ENCODE peak calls at places on chromosomes 11 and 22, in five cellular contexts. C, K, R, L and Q are unnamed samples.

GRCh38 chr22:27715078-27715477 is 86.5 kb downstream of the MN1 start:
- DNase-seq in L (no peak), R (no peak), C (no peak), K (no peak), Q (no peak)

GRCh38 chr11:39541945-39542351 is 1917.5 kb downstream of the LRRC4C start:
- DNase-seq in C (no peak), R (no peak), K (no peak), L (no peak), Q (no peak)

GRCh38 chr22:41508770-41509170 is 35.5 kb downstream of the POLR3H start:
- DNase-seq in K (no peak), L (no peak), R (no peak), C (no peak), Q (no peak)

GRCh38 chr11:45554230-45554967 is 111.0 kb downstream of the CHST1 start:
- DNase-seq in C (no peak), L (no peak), K (no peak), R (no peak), Q (no peak)

GRCh38 chr11:35321532-35322320 is 97.6 kb downstream of the SLC1A2 start:
- DNase-seq in L (no peak), C (no peak), R (no peak), K (no peak), Q (peak)

GRCh38 chr11:2093575-2094353 is 45.4 kb downstream of the IGF2 start:
- DNase-seq in C (no peak), R (no peak), K (no peak), L (no peak), Q (no peak)

GRCh38 chr22:31148953-31149627 is 8.8 kb upstream of the PLA2G3 start:
- DNase-seq in K (peak), C (no peak), L (no peak), R (peak), Q (peak)

GRCh38 chr22:48205790-48206189 is 1443.3 kb downstream of the TBC1D22A start:
- DNase-seq in K (no peak), L (no peak), C (no peak), R (no peak), Q (no peak)

GRCh38 chr22:27201741-27202140 is 544.4 kb downstream of the MIAT start:
- DNase-seq in K (no peak), C (no peak), R (no peak), L (no peak), Q (no peak)

GRCh38 chr22:44458044-44459020 is 39.7 kb downstream of the RTL6 start:
- DNase-seq in C (no peak), R (no peak), L (no peak), K (no peak), Q (no peak)

GRCh38 chr11:1519028-1519736 is 32.6 kb upstream of the MOB2 start:
- DNase-seq in R (no peak), K (no peak), L (no peak), C (no peak), Q (no peak)

GRCh38 chr11:41879186-41879738 is 419.8 kb upstream of the LRRC4C start:
- DNase-seq in C (no peak), L (no peak), R (no peak), K (no peak), Q (peak)